ENCODE peak calls at places on chromosome 3, in eight cellular contexts. L, U, Q, D, B, P, V and K are unnamed samples.

GRCh38 chr3:49930241-49930690 is 655 bp upstream of the MON1A start:
- DNase-seq in U (no peak), P (no peak), L (no peak), B (no peak), Q (no peak), V (no peak), D (no peak), K (no peak)

GRCh38 chr3:142817356-142817755 is 71.5 kb downstream of the PCOLCE2 start:
- DNase-seq in D (no peak), P (no peak), U (no peak), B (no peak), Q (no peak), L (no peak), V (no peak), K (no peak)

GRCh38 chr3:32870373-32871091 is 52.7 kb downstream of the TRIM71 start:
- DNase-seq in V (no peak), B (no peak), U (no peak), L (no peak), Q (no peak), D (no peak), P (no peak), K (no peak)

GRCh38 chr3:82736696-82737277 is 975.3 kb upstream of the GBE1 start:
- DNase-seq in Q (no peak), U (no peak), B (no peak), L (no peak), P (no peak), D (peak), V (no peak), K (no peak)

GRCh38 chr3:42709621-42710020 is 7.0 kb upstream of the HHATL start:
- DNase-seq in U (no peak), D (no peak), B (no peak), Q (no peak), L (no peak), V (no peak), P (no peak), K (no peak)

GRCh38 chr3:43178891-43179366 is 73.0 kb upstream of the POMGNT2 start:
- DNase-seq in L (no peak), B (no peak), V (peak), Q (no peak), D (no peak), U (peak), P (no peak), K (peak)

GRCh38 chr3:41323860-41324259 is 124.6 kb downstream of the CTNNB1 start:
- DNase-seq in Q (no peak), B (no peak), V (peak), L (no peak), U (no peak), D (no peak), P (no peak), K (no peak)

GRCh38 chr3:59877679-59878427 is 828.0 kb upstream of the CFAP20DC start:
- DNase-seq in B (no peak), P (no peak), V (peak), L (no peak), U (peak), D (no peak), Q (no peak), K (no peak)

GRCh38 chr3:79521221-79521848 is 246.5 kb downstream of the ROBO1 start:
- DNase-seq in U (peak), V (peak), D (peak), Q (peak), L (peak), B (no peak), P (no peak), K (no peak)

GRCh38 chr3:170488802-170489201 is 70.1 kb downstream of the CLDN11 start:
- DNase-seq in B (no peak), L (no peak), Q (peak), D (no peak), U (peak), P (no peak), V (peak), K (peak)

GRCh38 chr3:50204804-50205718 is at the start of gene SLC38A3:
- DNase-seq in V (no peak), B (peak), P (no peak), U (no peak), D (peak), L (no peak), Q (peak), K (no peak)

GRCh38 chr3:26825454-26825853 is 202.9 kb downstream of the LRRC3B start:
- DNase-seq in B (no peak), U (no peak), D (no peak), Q (no peak), P (no peak), L (no peak), V (no peak), K (no peak)

GRCh38 chr3:182067423-182067822 is 355.7 kb downstream of the SOX2 start:
- DNase-seq in Q (no peak), V (no peak), U (no peak), L (no peak), P (no peak), B (no peak), D (no peak), K (no peak)

GRCh38 chr3:36480916-36481648 is 100.8 kb downstream of the STAC start:
- DNase-seq in L (peak), P (no peak), V (peak), Q (peak), D (no peak), B (no peak), U (peak), K (no peak)

GRCh38 chr3:172170841-172171240 is 131.5 kb downstream of the FNDC3B start:
- DNase-seq in U (no peak), B (no peak), P (no peak), V (no peak), L (no peak), D (no peak), Q (no peak), K (no peak)

GRCh38 chr3:124281453-124282316 is 289.8 kb upstream of the ROPN1 start:
- DNase-seq in U (peak), Q (peak), D (no peak), B (no peak), L (no peak), V (peak), P (no peak), K (no peak)

GRCh38 chr3:67518196-67518595 is 136.2 kb downstream of the SUCLG2 start:
- DNase-seq in D (no peak), B (no peak), P (no peak), U (no peak), Q (no peak), L (no peak), V (no peak), K (no peak)

GRCh38 chr3:31166249-31166885 is 271.9 kb upstream of the GADL1 start:
- DNase-seq in V (peak), D (no peak), Q (peak), U (peak), L (peak), B (no peak), P (no peak), K (peak)

GRCh38 chr3:99686955-99687612 is 48.7 kb downstream of the COL8A1 start:
- DNase-seq in B (peak), P (peak), D (peak), Q (no peak), V (peak), L (no peak), U (peak), K (peak)

GRCh38 chr3:139312959-139313358 is 30.9 kb upstream of the MRPS22 start:
- DNase-seq in Q (peak), V (peak), P (no peak), L (peak), U (peak), B (no peak), D (no peak), K (no peak)

GRCh38 chr3:34090876-34091275 is 292.4 kb downstream of the PDCD6IP start:
- DNase-seq in L (no peak), V (no peak), U (no peak), P (no peak), Q (no peak), B (no peak), D (no peak), K (no peak)

GRCh38 chr3:131231710-131232348 is 149.7 kb upstream of the NUDT16 start:
- DNase-seq in D (no peak), L (no peak), Q (no peak), P (no peak), U (no peak), V (peak), B (no peak), K (peak)

GRCh38 chr3:132225664-132226063 is 91.5 kb upstream of the ACP3 start:
- DNase-seq in L (no peak), B (no peak), U (no peak), Q (no peak), V (no peak), D (no peak), P (no peak), K (no peak)

GRCh38 chr3:45952456-45952855 is 9.2 kb downstream of the CXCR6 start:
- DNase-seq in P (no peak), B (no peak), D (no peak), V (no peak), U (no peak), Q (no peak), L (no peak), K (no peak)

GRCh38 chr3:57130426-57131209 is 34.5 kb downstream of the IL17RD start:
- DNase-seq in D (no peak), U (no peak), Q (no peak), B (no peak), V (peak), P (no peak), L (no peak), K (no peak)

GRCh38 chr3:45659661-45660566 is 29.3 kb upstream of the SACM1L start:
- DNase-seq in L (no peak), D (peak), Q (peak), U (peak), B (no peak), P (no peak), V (peak), K (no peak)

GRCh38 chr3:107409365-107409764 is 32.1 kb downstream of the CCDC54 start:
- DNase-seq in Q (no peak), U (no peak), P (no peak), V (peak), D (no peak), L (no peak), B (no peak), K (no peak)

GRCh38 chr3:138118863-138119766 is 3.7 kb upstream of the DZIP1L start:
- DNase-seq in Q (peak), L (no peak), U (peak), D (peak), P (peak), B (peak), V (peak), K (no peak)

GRCh38 chr3:21644268-21644667 is 106.7 kb downstream of the ZNF385D start:
- DNase-seq in V (no peak), P (no peak), Q (no peak), U (no peak), B (no peak), L (no peak), D (no peak), K (no peak)

GRCh38 chr3:183265713-183266417 is 12.8 kb downstream of the B3GNT5 start:
- DNase-seq in U (peak), D (no peak), B (no peak), V (peak), Q (peak), P (no peak), L (peak), K (peak)

GRCh38 chr3:37543692-37544091 is 318.0 kb upstream of the CTDSPL start:
- DNase-seq in B (no peak), L (no peak), U (no peak), P (no peak), D (no peak), Q (no peak), V (no peak), K (no peak)

GRCh38 chr3:48558446-48559134 is 2.0 kb upstream of the PFKFB4 start:
- DNase-seq in U (no peak), L (no peak), D (no peak), Q (no peak), P (no peak), B (no peak), V (no peak), K (no peak)

GRCh38 chr3:9067352-9067975 is 104.2 kb upstream of the RAD18 start:
- DNase-seq in B (no peak), P (peak), D (peak), L (peak), Q (peak), U (peak), V (peak), K (peak)

GRCh38 chr3:21390856-21391255 is 360.2 kb downstream of the ZNF385D start:
- DNase-seq in U (no peak), B (no peak), D (no peak), L (no peak), Q (peak), P (no peak), V (peak), K (no peak)

GRCh38 chr3:15064299-15064834 is 748 bp downstream of the MRPS25 start:
- DNase-seq in P (no peak), L (no peak), B (no peak), D (no peak), V (peak), Q (peak), U (no peak), K (no peak)

GRCh38 chr3:100060685-100061484 is 53.4 kb downstream of the FILIP1L start:
- DNase-seq in P (no peak), V (no peak), Q (no peak), L (no peak), B (no peak), D (no peak), U (no peak), K (no peak)

GRCh38 chr3:111895079-111895478 is 36.0 kb downstream of the PHLDB2 start:
- DNase-seq in L (no peak), Q (peak), B (peak), U (peak), P (no peak), D (peak), V (peak), K (no peak)